ENCODE peak calls at places on chromosomes 3 and 15, in nine cellular contexts. K is mesendoderm; H is OCI-LY7; G is effector memory CD4-positive, alpha-beta T cell; A is brain microvascular endothelial cell; S is CD8-positive, alpha-beta T cell; Y is stomach; F is heart right ventricle; D is fibroblast of lung. C is an unnamed sample.

GRCh38 chr15:78438595-78439285 is 724 bp downstream of the IREB2 start:
- DNase-seq in K (peak), H (peak), G (no peak), A (peak), S (peak), Y (no peak), F (no peak), D (peak), C (peak)

GRCh38 chr15:81215531-81215930 is 18.9 kb downstream of the IL16 start:
- DNase-seq in K (no peak), H (no peak), G (no peak), A (no peak), S (no peak), Y (no peak), F (no peak), D (no peak), C (no peak)

GRCh38 chr3:187286467-187287059 is 5.0 kb downstream of the MASP1 start:
- DNase-seq in K (no peak), H (no peak), G (no peak), A (peak), S (no peak), Y (no peak), F (no peak), D (peak), C (peak)

GRCh38 chr3:58528629-58529028 is 8.4 kb downstream of the ACOX2 start:
- DNase-seq in K (no peak), H (no peak), G (no peak), A (no peak), S (no peak), Y (peak), F (peak), D (peak), C (peak)

GRCh38 chr15:94263341-94264273 is 32.2 kb downstream of the MCTP2 start:
- DNase-seq in K (no peak), H (peak), G (no peak), A (peak), S (no peak), Y (no peak), F (no peak), D (peak), C (peak)

GRCh38 chr15:81163961-81164800 is 30.1 kb downstream of the CFAP161 start:
- DNase-seq in K (no peak), H (no peak), G (no peak), A (peak), S (no peak), Y (no peak), F (no peak), D (peak), C (peak)

GRCh38 chr3:73143821-73144237 is 82.4 kb downstream of the EBLN2 start:
- DNase-seq in K (no peak), H (no peak), G (no peak), A (no peak), S (no peak), Y (no peak), F (no peak), D (no peak), C (peak)

GRCh38 chr3:58608648-58609047 is 31.5 kb upstream of the FAM107A start:
- DNase-seq in K (no peak), H (no peak), G (no peak), A (no peak), S (no peak), Y (no peak), F (peak), D (no peak), C (no peak)

GRCh38 chr15:68775671-68776476 is 44.8 kb downstream of the ANP32A start:
- DNase-seq in K (no peak), H (no peak), G (no peak), A (no peak), S (no peak), Y (peak), F (peak), D (peak), C (peak)

GRCh38 chr15:76945494-76945893 is 13.9 kb downstream of the RCN2 start:
- DNase-seq in K (no peak), H (no peak), G (no peak), A (no peak), S (no peak), Y (no peak), F (no peak), D (peak), C (no peak)

GRCh38 chr15:35746121-35746520 is 200.2 kb upstream of the DPH6 start:
- DNase-seq in K (peak), H (no peak), G (no peak), A (peak), S (no peak), Y (no peak), F (no peak), D (no peak), C (no peak)

GRCh38 chr3:22606938-22607337 is 596.2 kb upstream of the UBE2E2 start:
- DNase-seq in K (no peak), H (no peak), G (no peak), A (no peak), S (no peak), Y (no peak), F (no peak), D (no peak), C (no peak)

GRCh38 chr3:43960448-43960840 is 269.7 kb downstream of the ABHD5 start:
- DNase-seq in K (no peak), H (no peak), G (no peak), A (peak), S (no peak), Y (no peak), F (no peak), D (peak), C (no peak)

GRCh38 chr3:151871639-151872468 is 1.6 kb upstream of the SUCNR1 start:
- DNase-seq in K (no peak), H (peak), G (no peak), A (no peak), S (no peak), Y (no peak), F (no peak), D (no peak), C (no peak)

GRCh38 chr15:74773731-74774252 is 8.1 kb upstream of the CSK start:
- DNase-seq in K (peak), H (no peak), G (no peak), A (no peak), S (no peak), Y (no peak), F (no peak), D (no peak), C (peak)

GRCh38 chr15:90000175-90000923 is 775 bp upstream of the ZNF710 start:
- DNase-seq in K (peak), H (peak), G (no peak), A (no peak), S (no peak), Y (no peak), F (peak), D (peak), C (peak)

GRCh38 chr15:80431635-80432034 is 27.5 kb downstream of the ARNT2 start:
- DNase-seq in K (no peak), H (no peak), G (no peak), A (no peak), S (no peak), Y (no peak), F (no peak), D (no peak), C (no peak)

GRCh38 chr3:46693038-46693896 is at the start of gene ALS2CL:
- DNase-seq in K (peak), H (peak), G (peak), A (no peak), S (peak), Y (peak), F (peak), D (no peak), C (peak)

GRCh38 chr3:46694520-46694919 is 1.0 kb upstream of the ALS2CL start:
- DNase-seq in K (no peak), H (no peak), G (no peak), A (no peak), S (no peak), Y (no peak), F (no peak), D (no peak), C (no peak)

GRCh38 chr3:46695177-46695961 is 1.9 kb upstream of the ALS2CL start:
- DNase-seq in K (peak), H (peak), G (no peak), A (no peak), S (peak), Y (peak), F (peak), D (no peak), C (no peak)

GRCh38 chr3:46693897-46694235 is 387 bp upstream of the ALS2CL start:
- DNase-seq in K (no peak), H (no peak), G (peak), A (no peak), S (peak), Y (no peak), F (no peak), D (no peak), C (peak)

DNA sequence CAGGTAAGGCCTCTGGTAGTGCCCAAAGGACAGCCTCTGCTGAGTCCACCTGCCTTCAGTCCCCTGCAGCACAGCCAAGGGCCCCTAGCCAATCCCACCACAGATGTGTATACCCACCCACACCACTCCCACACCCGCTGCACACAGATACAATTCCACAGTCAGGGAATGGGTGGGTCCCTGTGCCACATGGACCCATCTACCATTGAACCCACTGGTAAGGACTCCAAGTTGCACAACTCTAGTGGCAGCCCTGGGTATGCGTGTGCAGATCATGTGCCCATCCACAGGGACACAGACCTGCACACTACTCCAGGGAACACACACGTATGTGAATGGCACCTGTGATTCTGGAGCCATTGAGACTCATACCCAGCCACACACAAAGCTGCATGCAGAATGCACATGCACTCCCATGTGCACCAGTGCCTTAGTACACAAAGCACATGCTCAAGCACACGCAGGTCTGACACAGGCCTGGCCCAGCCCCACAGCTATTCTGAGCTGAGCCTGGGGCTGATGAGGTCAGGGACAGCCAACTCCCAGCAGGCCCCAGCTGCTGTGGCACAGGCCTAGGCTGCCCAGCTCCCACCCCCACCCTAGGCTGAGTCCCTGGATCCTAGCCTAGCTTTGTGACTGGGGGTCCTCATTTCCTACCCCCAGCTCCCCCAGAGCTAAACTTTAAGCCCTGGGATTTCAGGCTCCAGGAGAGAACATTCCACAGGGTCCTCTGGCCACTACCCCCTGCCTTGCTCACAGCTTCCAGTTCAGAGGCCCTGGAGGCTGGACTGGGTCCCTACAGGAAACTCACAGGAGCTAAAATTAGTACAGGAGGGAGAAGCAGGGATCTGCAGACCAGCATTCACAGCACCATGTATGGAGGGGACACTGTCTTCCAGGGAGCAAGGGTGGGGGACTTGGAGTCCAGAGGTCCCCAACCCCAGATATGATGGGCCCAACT is 2.8 kb upstream of the ALS2CL start:
- DNase-seq in K (no peak), H (no peak), G (no peak), A (peak), S (no peak), Y (no peak), F (peak), D (peak), C (peak)
- H3K27ac ChIP-seq in K (no peak), H (no peak), G (peak), A (no peak), S (no peak), Y (peak), F (peak), D (no peak), C (no peak)

GRCh38 chr3:8608791-8609171 is 35.8 kb downstream of the SSUH2 start:
- DNase-seq in K (no peak), H (no peak), G (no peak), A (no peak), S (no peak), Y (no peak), F (no peak), D (no peak), C (no peak)

GRCh38 chr3:8608041-8608790 is 36.4 kb downstream of the SSUH2 start:
- DNase-seq in K (no peak), H (no peak), G (no peak), A (no peak), S (no peak), Y (no peak), F (no peak), D (no peak), C (no peak)

GRCh38 chr3:8606666-8607065 is 37.9 kb downstream of the SSUH2 start:
- DNase-seq in K (peak), H (no peak), G (no peak), A (no peak), S (no peak), Y (no peak), F (no peak), D (no peak), C (no peak)

GRCh38 chr3:8604988-8605387 is 39.6 kb downstream of the SSUH2 start:
- DNase-seq in K (no peak), H (no peak), G (no peak), A (no peak), S (no peak), Y (no peak), F (no peak), D (no peak), C (no peak)

DNA sequence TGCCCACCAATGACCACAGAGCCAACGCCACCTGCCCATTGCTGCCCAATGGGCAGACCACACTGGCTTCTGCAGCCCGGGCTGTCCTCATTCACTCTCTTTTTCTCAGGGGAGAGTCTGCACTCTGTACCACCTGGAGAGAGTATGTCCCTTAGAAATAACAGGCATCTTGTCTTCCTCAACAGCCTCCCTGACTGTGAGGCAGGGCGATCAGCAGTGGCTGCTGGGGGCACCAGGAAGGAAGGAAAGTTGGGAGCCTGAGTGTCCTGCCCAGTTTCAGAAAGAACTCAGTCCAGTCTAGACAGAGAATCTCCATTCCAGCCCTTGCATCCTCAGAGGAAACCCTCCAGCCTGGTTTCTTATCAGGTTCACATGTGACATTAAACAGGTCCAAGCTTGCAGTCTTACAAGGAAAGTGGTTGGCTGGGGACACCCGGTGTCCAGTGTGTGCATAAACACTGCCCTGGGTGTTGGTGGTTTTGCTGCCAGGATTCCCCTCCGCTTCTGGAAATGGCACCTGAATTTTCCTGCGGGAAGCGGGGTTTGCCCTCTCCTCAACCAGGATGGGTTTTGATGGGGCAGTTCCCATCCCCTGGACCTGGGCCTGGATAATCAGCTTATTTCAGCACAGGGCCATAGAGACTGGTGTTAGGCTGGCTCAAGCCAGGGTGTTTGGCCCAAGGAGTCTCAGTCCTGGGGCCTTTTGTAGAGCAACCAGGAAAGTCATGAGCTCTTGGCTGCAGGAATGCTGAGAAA is 37.1 kb downstream of the SSUH2 start:
- DNase-seq in K (peak), H (no peak), G (no peak), A (peak), S (no peak), Y (peak), F (peak), D (peak), C (peak)
- H3K4me3 ChIP-seq in K (no peak), H (no peak), G (no peak), A (no peak), S (no peak), Y (no peak), F (no peak), D (no peak), C (no peak)

GRCh38 chr3:66856555-66856954 is 141.6 kb upstream of the KBTBD8 start:
- DNase-seq in K (no peak), H (peak), G (no peak), A (no peak), S (no peak), Y (no peak), F (no peak), D (no peak), C (no peak)
- H3K27ac ChIP-seq in K (no peak), H (no peak), G (no peak), A (no peak), S (no peak), Y (no peak), F (no peak), D (no peak), C (no peak)

DNA sequence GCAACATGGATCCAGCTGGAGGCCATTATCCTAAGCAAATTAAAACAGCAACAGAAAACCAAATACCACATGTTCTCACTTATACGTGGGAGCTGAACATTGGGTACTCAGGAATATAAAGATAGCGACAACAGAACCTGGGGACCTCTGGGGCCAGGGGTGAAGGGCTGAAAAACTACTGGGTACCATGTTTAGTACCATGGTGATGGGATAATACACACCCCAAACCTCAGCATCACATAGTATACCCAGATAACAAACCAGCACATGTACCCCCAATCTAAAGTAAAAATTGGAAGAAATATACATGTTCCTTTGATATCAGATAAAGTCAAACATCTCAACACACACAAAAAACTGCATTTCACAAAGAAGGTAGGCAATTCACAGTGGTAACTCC is 876.2 kb downstream of the TBL1XR1 start:
- DNase-seq in K (no peak), H (no peak), G (no peak), A (no peak), S (no peak), Y (no peak), F (no peak), D (no peak), C (no peak)
- H3K4me3 ChIP-seq in K (no peak), H (no peak), G (no peak), A (no peak), S (no peak), Y (no peak), F (no peak), D (no peak), C (no peak)

DNA sequence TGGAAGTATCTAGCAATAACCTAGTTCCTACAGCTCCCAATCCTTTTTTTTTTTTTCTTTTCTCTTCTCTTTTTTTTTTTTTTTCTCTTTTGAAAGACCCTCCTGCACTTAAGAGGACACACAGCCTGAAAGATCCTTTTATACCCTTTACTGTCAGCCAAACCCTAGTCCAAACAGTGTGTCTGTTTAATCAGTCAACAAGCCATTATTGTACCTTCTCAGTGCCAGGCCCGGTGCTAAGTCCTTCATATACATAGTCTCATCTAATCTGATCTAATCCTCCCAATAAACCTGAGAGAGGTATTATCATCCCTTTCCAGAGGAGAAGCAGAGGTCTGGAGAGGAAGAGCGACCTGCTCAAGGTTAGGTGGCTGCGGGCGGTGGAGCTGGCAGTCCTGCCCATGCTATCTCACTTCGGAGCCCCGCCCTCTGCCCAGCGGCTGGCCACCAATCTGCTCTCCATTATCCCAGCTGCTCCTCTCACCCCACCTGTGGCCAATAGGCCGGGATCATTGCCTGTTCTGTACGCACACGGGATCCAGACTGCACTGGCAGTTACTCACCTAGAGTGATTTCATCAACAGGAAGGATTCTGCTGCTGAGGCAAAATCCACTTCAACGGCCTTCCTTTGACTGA is 100.8 kb downstream of the TLE3 start:
- DNase-seq in K (no peak), H (no peak), G (no peak), A (no peak), S (no peak), Y (peak), F (no peak), D (no peak), C (peak)
- H3K27ac ChIP-seq in K (no peak), H (no peak), G (no peak), A (no peak), S (no peak), Y (no peak), F (no peak), D (no peak), C (no peak)

GRCh38 chr3:122443090-122443489 is 27.2 kb upstream of the WDR5B start:
- DNase-seq in K (peak), H (no peak), G (no peak), A (no peak), S (no peak), Y (no peak), F (no peak), D (no peak), C (no peak)
- H3K4me3 ChIP-seq in K (no peak), H (no peak), G (no peak), A (no peak), S (no peak), Y (no peak), F (no peak), D (no peak), C (no peak)

GRCh38 chr3:134404366-134404885 is 30.2 kb upstream of the AMOTL2 start:
- DNase-seq in K (no peak), H (no peak), G (no peak), A (no peak), S (no peak), Y (no peak), F (no peak), D (no peak), C (no peak)

GRCh38 chr3:134406331-134407246 is 32.3 kb upstream of the AMOTL2 start:
- DNase-seq in K (peak), H (no peak), G (no peak), A (no peak), S (no peak), Y (peak), F (peak), D (peak), C (no peak)

GRCh38 chr3:134409041-134409440 is 34.8 kb upstream of the AMOTL2 start:
- DNase-seq in K (no peak), H (no peak), G (no peak), A (no peak), S (no peak), Y (no peak), F (no peak), D (no peak), C (no peak)

DNA sequence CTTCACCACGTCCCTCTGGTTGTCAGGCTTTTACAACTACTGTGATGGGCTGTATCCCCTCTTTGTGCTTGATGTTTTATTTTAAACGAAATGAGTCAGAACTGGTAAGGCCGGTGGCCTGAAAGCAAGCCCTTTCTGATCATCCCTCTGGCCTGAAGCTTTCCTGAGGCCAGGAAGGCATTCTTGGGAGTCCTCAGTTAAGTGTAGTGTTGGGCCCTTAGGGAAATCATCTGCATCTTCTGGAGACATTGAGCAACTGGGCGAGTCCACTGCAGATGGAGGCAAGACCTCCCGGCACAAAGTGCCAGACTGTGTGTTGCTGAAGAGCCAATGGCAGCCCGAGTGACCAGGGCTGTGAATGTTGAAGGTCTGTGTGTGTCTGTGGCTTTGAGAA is 33.0 kb upstream of the AMOTL2 start:
- DNase-seq in K (peak), H (no peak), G (no peak), A (no peak), S (no peak), Y (no peak), F (no peak), D (peak), C (peak)
- H3K27ac ChIP-seq in K (peak), H (no peak), G (no peak), A (no peak), S (no peak), Y (no peak), F (no peak), D (no peak), C (no peak)

C was measured in osteoblast.